ENCODE peak calls at places on chromosomes 12 and 14, in four cellular contexts. B is cardiac fibroblast; X is CD4-positive, alpha-beta T cell; I is germinal center. S is an unnamed sample.
A peak's percentile ranks its signal among the peaks of the same experiment; 100 is the strongest.

GRCh38 chr12:125288931-125289928 is 224.0 kb downstream of the AACS start:
- DNase-seq in I (no peak), X (no peak), B (no peak), S (no peak)

GRCh38 chr12:5535531-5535930 is 103.6 kb downstream of the NTF3 start:
- DNase-seq in B (no peak), X (no peak), I (no peak), S (no peak)

GRCh38 chr14:22084393-22085281 is 411.0 kb upstream of the OR4E1 start:
- DNase-seq in I (peak; percentile 26), B (peak; percentile 76), X (no peak), S (peak; percentile 31)

GRCh38 chr14:63088865-63089264 is 43.6 kb upstream of the KCNH5 start:
- DNase-seq in B (no peak), X (no peak), I (no peak), S (no peak)

GRCh38 chr14:75342762-75343599 is 64.4 kb downstream of the FOS start:
- DNase-seq in X (no peak), B (no peak), I (peak; percentile 61), S (no peak)

GRCh38 chr14:52891800-52892199 is 59.0 kb downstream of the FERMT2 start:
- DNase-seq in X (no peak), B (peak; percentile 26), I (no peak), S (no peak)

GRCh38 chr12:51753980-51754675 is 94.4 kb downstream of the FIGNL2 start:
- DNase-seq in B (no peak), X (no peak), I (no peak), S (no peak)

GRCh38 chr12:20798561-20798960 is 11.9 kb upstream of the SLCO1B3 start:
- DNase-seq in B (peak; percentile 53), X (no peak), I (no peak), S (peak; percentile 1)

GRCh38 chr12:3313655-3314305 is 177.2 kb upstream of the PRMT8 start:
- DNase-seq in B (peak; percentile 34), I (peak; percentile 37), X (peak; percentile 8), S (no peak)

GRCh38 chr12:49294804-49295086 is 202 bp upstream of the PRPH start:
- DNase-seq in B (no peak), X (no peak), I (no peak), S (no peak)

GRCh38 chr14:60303745-60304144 is 54.7 kb downstream of the PPM1A start:
- DNase-seq in B (no peak), I (no peak), X (no peak), S (no peak)

GRCh38 chr12:34209259-34209835 is 187.1 kb downstream of the ALG10 start:
- DNase-seq in X (no peak), I (no peak), B (no peak), S (no peak)

GRCh38 chr12:46998811-46999368 is 80.5 kb upstream of the PCED1B start:
- DNase-seq in I (no peak), X (no peak), B (peak; percentile 84), S (peak; percentile 65)

GRCh38 chr12:101876861-101877815 is at the start of gene DRAM1:
- DNase-seq in X (peak; percentile 54), B (peak; percentile 94), I (peak; percentile 69), S (peak; percentile 72)

GRCh38 chr14:103699901-103700752 is 15.1 kb downstream of the XRCC3 start:
- DNase-seq in X (no peak), I (no peak), B (no peak), S (no peak)

S was measured in A172.